ENCODE peak calls at places on chromosomes 11 and 22, in nine cellular contexts. P is ecto neural progenitor cell; B is stimulated activated CD4-positive, alpha-beta T cell treated with anti-CD3 and anti-CD28 coated beads, TNF-alpha, amount 100 ng/mL, for 48 hours; X is choroid plexus epithelial cell; R is H9; I is left kidney; V is activated CD4-positive, alpha-beta T cell treated with anti-CD3 and anti-CD28 coated beads for 24 hours; M is NCI-H1105 treated with DMSO at 0.1 percent for 48 hours; A is EL. E is an unnamed sample.

GRCh38 chr11:123129920-123130319 is 65.1 kb downstream of the CLMP start:
- DNase-seq in P (no peak), B (no peak), X (peak), R (no peak), I (peak), V (no peak), M (no peak), A (peak), E (no peak)

GRCh38 chr11:2528301-2529050 is 83.7 kb downstream of the KCNQ1 start:
- DNase-seq in P (no peak), B (no peak), X (no peak), R (no peak), I (no peak), V (no peak), M (no peak), A (no peak), E (no peak)

GRCh38 chr22:20833225-20833665 is 25.4 kb downstream of the PI4KA start:
- DNase-seq in P (no peak), B (no peak), X (no peak), R (no peak), I (no peak), V (no peak), M (no peak), A (no peak), E (no peak)

GRCh38 chr11:18522388-18522787 is 4.4 kb downstream of the TSG101 start:
- DNase-seq in P (no peak), B (no peak), X (peak), R (no peak), I (peak), V (no peak), M (no peak), A (no peak), E (no peak)

GRCh38 chr11:90438069-90438468 is 215.2 kb upstream of the CHORDC1 start:
- DNase-seq in P (no peak), B (no peak), X (no peak), R (no peak), I (no peak), V (no peak), M (no peak), A (no peak), E (no peak)

GRCh38 chr11:95327273-95327948 is 96.4 kb upstream of the SESN3 start:
- DNase-seq in P (no peak), B (no peak), X (no peak), R (no peak), I (peak), V (no peak), M (no peak), A (no peak), E (no peak)

GRCh38 chr11:70618471-70619101 is 220.3 kb downstream of the CTTN start:
- DNase-seq in P (no peak), B (no peak), X (no peak), R (no peak), I (peak), V (no peak), M (no peak), A (no peak), E (no peak)

GRCh38 chr11:19595840-19596751 is 116.5 kb upstream of the NAV2 start:
- DNase-seq in P (no peak), B (no peak), X (peak), R (no peak), I (peak), V (no peak), M (no peak), A (peak), E (no peak)

GRCh38 chr11:65558785-65559509 is 788 bp upstream of the LTBP3 start:
- DNase-seq in P (no peak), B (no peak), X (peak), R (no peak), I (no peak), V (no peak), M (no peak), A (no peak), E (no peak)

GRCh38 chr22:23831781-23832180 is 7.0 kb downstream of the DERL3 start:
- DNase-seq in P (no peak), B (no peak), X (no peak), R (no peak), I (no peak), V (no peak), M (no peak), A (no peak), E (no peak)

GRCh38 chr11:40987895-40988435 is 471.5 kb downstream of the LRRC4C start:
- DNase-seq in P (no peak), B (no peak), X (no peak), R (no peak), I (no peak), V (no peak), M (no peak), A (no peak), E (no peak)

GRCh38 chr11:119907122-119907933 is 178.3 kb upstream of the NECTIN1 start:
- DNase-seq in P (no peak), B (no peak), X (no peak), R (no peak), I (peak), V (no peak), M (no peak), A (no peak), E (no peak)

GRCh38 chr11:116256155-116256554 is 516.6 kb downstream of the BUD13 start:
- DNase-seq in P (no peak), B (no peak), X (no peak), R (no peak), I (peak), V (no peak), M (no peak), A (no peak), E (no peak)

GRCh38 chr11:93740802-93741093 is 547 bp downstream of the TAF1D start:
- DNase-seq in P (peak), B (peak), X (peak), R (no peak), I (peak), V (peak), M (peak), A (peak), E (peak)

GRCh38 chr22:37747715-37748100 is 50.9 kb downstream of the TRIOBP start:
- DNase-seq in P (no peak), B (no peak), X (peak), R (no peak), I (no peak), V (no peak), M (no peak), A (no peak), E (no peak)

GRCh38 chr11:2303627-2304155 is 1.9 kb downstream of the TSPAN32 start:
- DNase-seq in P (peak), B (no peak), X (no peak), R (peak), I (peak), V (no peak), M (no peak), A (no peak), E (peak)

GRCh38 chr11:128848815-128849455 is 18.2 kb downstream of the KCNJ1 start:
- DNase-seq in P (peak), B (peak), X (peak), R (peak), I (peak), V (peak), M (no peak), A (peak), E (peak)

GRCh38 chr22:34973016-34973415 is 92.9 kb upstream of the ISX start:
- DNase-seq in P (no peak), B (no peak), X (no peak), R (no peak), I (no peak), V (no peak), M (no peak), A (no peak), E (no peak)

GRCh38 chr11:47981667-47982404 is 1.5 kb downstream of the PTPRJ start:
- DNase-seq in P (no peak), B (no peak), X (no peak), R (no peak), I (no peak), V (no peak), M (no peak), A (peak), E (peak)

GRCh38 chr11:118219244-118219643 is 5.6 kb downstream of the JAML start:
- DNase-seq in P (no peak), B (no peak), X (no peak), R (no peak), I (no peak), V (no peak), M (no peak), A (no peak), E (no peak)

GRCh38 chr11:35063453-35063852 is 75.5 kb upstream of the CD44 start:
- DNase-seq in P (no peak), B (no peak), X (no peak), R (no peak), I (no peak), V (no peak), M (no peak), A (no peak), E (no peak)

GRCh38 chr11:57287884-57288283 is 36.9 kb downstream of the TNKS1BP1 start:
- DNase-seq in P (no peak), B (no peak), X (no peak), R (no peak), I (no peak), V (no peak), M (peak), A (no peak), E (no peak)

E was measured in HL-60.